ENCODE peak calls at places on chromosomes 12 and 14, in ten cellular contexts. D is amniotic stem cell; J is NCI-H1436; O is cardiac muscle cell; V is activated T-helper 1 cell treated with anti-CD3 and anti-CD28 coated beads, Interleukin-12 subunit alpha, Interleukin-12 subunit beta, Interleukin-2, Interleukin-4 antibody, amounts not matched to agents 30 ng/mL and 10 ng/mL and 1 ng/mL, durations not matched to agents 14 hours and 24 hours and 36 hours; W is GM13977; R is activated CD4-positive, alpha-beta T cell treated with anti-CD3 and anti-CD28 coated beads, Interleukin-2, amount 50 U/mL, for 24 hours; N is NCI-H187; F is epithelial cell of esophagus; Y is T follicular helper cell. B is an unnamed sample.

GRCh38 chr14:67158559-67158958 is 30.7 kb upstream of the GARIN2 start:
- DNase-seq in R (no peak), J (no peak), D (no peak), O (no peak), W (no peak), V (no peak), N (no peak), Y (no peak), F (no peak), B (no peak)

GRCh38 chr12:93784339-93785086 is 107.3 kb downstream of the CRADD start:
- DNase-seq in J (no peak), N (no peak), R (no peak), O (peak; percentile 74), W (no peak), Y (no peak), V (peak; percentile 25), D (no peak), F (no peak), B (no peak)

GRCh38 chr14:23550827-23551265 is 719 bp downstream of the ZFHX2 start:
- DNase-seq in R (no peak), V (no peak), O (peak; percentile 15), F (no peak), D (no peak), J (no peak), N (no peak), W (no peak), Y (no peak), B (no peak)

GRCh38 chr14:54424479-54424901 is 16.7 kb downstream of the CNIH1 start:
- DNase-seq in N (no peak), V (no peak), R (no peak), D (no peak), Y (no peak), O (no peak), W (no peak), F (no peak), J (no peak), B (no peak)

GRCh38 chr12:54622463-54623183 is 12.1 kb downstream of the LACRT start:
- DNase-seq in O (peak; percentile 13), Y (no peak), F (peak; percentile 35), N (no peak), W (no peak), V (no peak), J (no peak), R (no peak), D (no peak), B (no peak)

GRCh38 chr12:108622425-108622824 is 11.3 kb downstream of the SELPLG start:
- DNase-seq in N (no peak), V (peak; percentile 11), W (no peak), R (no peak), Y (no peak), D (no peak), J (peak; percentile 15), O (peak; percentile 82), F (peak; percentile 28), B (no peak)

GRCh38 chr14:37900582-37900981 is 305.2 kb downstream of the TTC6 start:
- DNase-seq in R (no peak), W (no peak), J (no peak), O (no peak), D (no peak), V (no peak), Y (no peak), N (no peak), F (no peak), B (no peak)

GRCh38 chr12:104521731-104522130 is 65.0 kb downstream of the CHST11 start:
- DNase-seq in D (no peak), R (no peak), J (no peak), Y (no peak), F (no peak), N (no peak), W (no peak), O (peak; percentile 46), V (no peak), B (no peak)

GRCh38 chr14:89382487-89383170 is 34.4 kb downstream of the FOXN3 start:
- DNase-seq in O (no peak), Y (no peak), D (no peak), J (no peak), F (no peak), W (no peak), V (no peak), R (no peak), N (no peak), B (no peak)

GRCh38 chr12:125198647-125199046 is 133.4 kb downstream of the AACS start:
- DNase-seq in V (no peak), W (no peak), F (no peak), J (no peak), O (no peak), D (no peak), N (no peak), R (no peak), Y (no peak), B (no peak)

GRCh38 chr12:76558684-76559276 is 791 bp downstream of the OSBPL8 start:
- DNase-seq in Y (peak; percentile 80), D (no peak), R (peak; percentile 58), O (peak; percentile 33), W (peak; percentile 48), N (peak; percentile 76), F (peak; percentile 45), V (peak; percentile 81), J (peak; percentile 25), B (no peak)

GRCh38 chr14:55752580-55753365 is 172.8 kb downstream of the KTN1 start:
- DNase-seq in D (no peak), R (no peak), V (no peak), Y (no peak), F (peak; percentile 89), W (no peak), N (no peak), O (peak; percentile 78), J (peak; percentile 29), B (no peak)